ENCODE peak calls at places on chromosomes 4 and X, in six cellular contexts. B is kidney; W is activated B cell treated with CpG ODN at 0.5 μM for 24 hours; E is left lung; T is CD8-positive, alpha-beta T cell; J is breast epithelium. U is an unnamed sample.
A peak's percentile ranks its signal among the peaks of the same experiment; 100 is the strongest.

GRCh38 chrX:97200454-97200853 is 316.7 kb downstream of the RPA4 start:
- DNase-seq in B (no peak), W (no peak), E (no peak), T (no peak), J (no peak), U (no peak)

GRCh38 chr4:76696109-76696508 is 201.8 kb downstream of the SOWAHB start:
- DNase-seq in B (no peak), W (no peak), E (no peak), T (no peak), J (no peak), U (no peak)

GRCh38 chr4:8048856-8049686 is 109.4 kb upstream of the AFAP1 start:
- DNase-seq in B (no peak), W (no peak), E (no peak), T (no peak), J (no peak), U (no peak)

GRCh38 chr4:156595041-156595440 is 376.6 kb downstream of the PDGFC start:
- DNase-seq in B (no peak), W (no peak), E (no peak), T (no peak), J (no peak), U (no peak)

GRCh38 chr4:111943796-111944203 is 201.5 kb upstream of the FAM241A start:
- DNase-seq in B (peak; percentile 41), W (no peak), E (peak; percentile 33), T (no peak), J (no peak), U (no peak)

GRCh38 chr4:38924266-38924827 is 56.7 kb downstream of the FAM114A1 start:
- DNase-seq in B (no peak), W (no peak), E (no peak), T (no peak), J (no peak), U (no peak)

GRCh38 chr4:65241257-65241997 is 428.9 kb downstream of the EPHA5 start:
- DNase-seq in B (peak; percentile 29), W (no peak), E (no peak), T (no peak), J (no peak), U (no peak)

GRCh38 chr4:121253961-121254360 is 89.8 kb upstream of the TNIP3 start:
- DNase-seq in B (no peak), W (no peak), E (no peak), T (no peak), J (no peak), U (no peak)

GRCh38 chrX:19647731-19648588 is 132.7 kb upstream of the MAP3K15 start:
- DNase-seq in B (no peak), W (no peak), E (no peak), T (no peak), J (no peak), U (no peak)

GRCh38 chrX:129772796-129773431 is 6.8 kb upstream of the SASH3 start:
- DNase-seq in B (peak; percentile 80), W (peak; percentile 59), E (peak; percentile 89), T (peak; percentile 47), J (no peak), U (peak; percentile 97)

GRCh38 chr4:107721436-107722090 is 1.5 kb upstream of the PAPSS1 start:
- DNase-seq in B (peak; percentile 74), W (peak; percentile 48), E (no peak), T (peak; percentile 57), J (no peak), U (no peak)

GRCh38 chr4:94814237-94814636 is 56.5 kb downstream of the BMPR1B start:
- DNase-seq in B (no peak), W (no peak), E (no peak), T (no peak), J (no peak), U (no peak)

GRCh38 chrX:109537324-109537665 is 651 bp downstream of the NXT2 start:
- DNase-seq in B (no peak), W (no peak), E (peak; percentile 37), T (no peak), J (peak; percentile 46), U (no peak)

GRCh38 chr4:52869196-52869595 is 7.1 kb downstream of the RASL11B start:
- DNase-seq in B (peak; percentile 91), W (no peak), E (no peak), T (no peak), J (no peak), U (no peak)

GRCh38 chrX:14697453-14697852 is 168.1 kb downstream of the GLRA2 start:
- DNase-seq in B (no peak), W (no peak), E (no peak), T (no peak), J (no peak), U (no peak)

GRCh38 chr4:87003266-87003665 is 68.5 kb downstream of the AFF1 start:
- DNase-seq in B (no peak), W (no peak), E (no peak), T (no peak), J (no peak), U (no peak)

GRCh38 chrX:16966745-16967144 is 20.3 kb downstream of the REPS2 start:
- DNase-seq in B (no peak), W (no peak), E (no peak), T (no peak), J (no peak), U (no peak)

GRCh38 chr4:186845137-186845842 is 121.6 kb upstream of the FAT1 start:
- DNase-seq in B (peak; percentile 79), W (no peak), E (no peak), T (no peak), J (no peak), U (no peak)

GRCh38 chr4:99205104-99205979 is 13.7 kb downstream of the ADH6 start:
- DNase-seq in B (no peak), W (no peak), E (no peak), T (no peak), J (no peak), U (no peak)

GRCh38 chr4:87543835-87544461 is 14.8 kb upstream of the SPARCL1 start:
- DNase-seq in B (no peak), W (no peak), E (no peak), T (no peak), J (no peak), U (no peak)

GRCh38 chr4:23877758-23878229 is 12.1 kb downstream of the PPARGC1A start:
- DNase-seq in B (no peak), W (no peak), E (no peak), T (no peak), J (no peak), U (no peak)

GRCh38 chr4:48947731-48948130 is 38.3 kb upstream of the CWH43 start:
- DNase-seq in B (no peak), W (no peak), E (no peak), T (no peak), J (no peak), U (no peak)

GRCh38 chr4:154911097-154911496 is 130.0 kb downstream of the RBM46 start:
- DNase-seq in B (no peak), W (no peak), E (no peak), T (no peak), J (no peak), U (no peak)

GRCh38 chr4:140281828-140282227 is 91.6 kb upstream of the SCOC start:
- DNase-seq in B (no peak), W (no peak), E (no peak), T (no peak), J (no peak), U (no peak)

GRCh38 chrX:104250470-104250869 is 4.3 kb downstream of the ESX1 start:
- DNase-seq in B (no peak), W (no peak), E (no peak), T (no peak), J (no peak), U (no peak)

GRCh38 chrX:104255465-104255864 is 732 bp upstream of the ESX1 start:
- DNase-seq in B (no peak), W (no peak), E (no peak), T (no peak), J (no peak), U (no peak)

GRCh38 chrX:104254442-104255115 is at the start of gene ESX1:
- DNase-seq in B (no peak), W (no peak), E (no peak), T (no peak), J (no peak), U (no peak)

GRCh38 chrX:104253567-104254441 is 929 bp downstream of the ESX1 start:
- DNase-seq in B (peak; percentile 71), W (no peak), E (no peak), T (no peak), J (no peak), U (no peak)
- TF ChIP-seq CTCF in B (no peak), W (no peak), E (no peak), T (no peak), J (no peak), U (no peak)

GRCh38 chr4:2560167-2560566 is 23.7 kb downstream of the FAM193A start:
- DNase-seq in B (no peak), W (no peak), E (no peak), T (no peak), J (no peak), U (no peak)
- TF ChIP-seq CTCF in B (no peak), W (no peak), E (no peak), T (no peak), J (no peak), U (no peak)

GRCh38 chr4:165700855-165701254 is 172.2 kb upstream of the TLL1 start:
- DNase-seq in B (no peak), W (no peak), E (no peak), T (no peak), J (no peak), U (no peak)
- TF ChIP-seq CTCF in B (no peak), W (no peak), E (no peak), T (no peak), J (no peak), U (no peak)

GRCh38 chr4:128287871-128288688 is 467 bp upstream of the PGRMC2 start:
- DNase-seq in B (peak; percentile 100), W (peak; percentile 97), E (peak; percentile 99), T (peak; percentile 100), J (peak; percentile 99), U (peak; percentile 100)
- TF ChIP-seq CTCF in B (peak; percentile 9), W (no peak), E (peak; percentile 45), T (no peak), J (peak; percentile 35), U (no peak)

DNA sequence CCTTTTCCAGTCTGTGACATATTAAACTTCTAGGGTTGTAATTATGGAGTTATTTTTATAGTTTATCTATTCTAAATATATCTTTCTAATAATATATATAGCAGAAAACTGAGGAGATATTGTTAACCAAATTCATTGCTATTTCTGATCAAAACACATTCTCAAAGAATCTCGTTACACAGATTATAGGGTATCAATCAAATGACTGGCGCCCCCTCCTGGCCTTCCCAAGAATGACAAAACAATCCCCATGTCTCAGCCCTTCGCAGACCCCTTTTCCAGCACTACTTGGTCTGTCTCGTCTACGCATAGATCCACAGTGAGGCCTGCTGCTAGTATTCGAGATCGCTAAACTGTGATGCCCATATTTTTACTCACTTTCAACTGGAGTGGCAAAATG is 209.3 kb downstream of the GPC3 start:
- DNase-seq in B (no peak), W (no peak), E (no peak), T (peak; percentile 43), J (no peak), U (no peak)
- TF ChIP-seq CTCF in B (peak; percentile 29), W (no peak), E (peak; percentile 19), T (peak; percentile 51), J (no peak), U (peak; percentile 55)

DNA sequence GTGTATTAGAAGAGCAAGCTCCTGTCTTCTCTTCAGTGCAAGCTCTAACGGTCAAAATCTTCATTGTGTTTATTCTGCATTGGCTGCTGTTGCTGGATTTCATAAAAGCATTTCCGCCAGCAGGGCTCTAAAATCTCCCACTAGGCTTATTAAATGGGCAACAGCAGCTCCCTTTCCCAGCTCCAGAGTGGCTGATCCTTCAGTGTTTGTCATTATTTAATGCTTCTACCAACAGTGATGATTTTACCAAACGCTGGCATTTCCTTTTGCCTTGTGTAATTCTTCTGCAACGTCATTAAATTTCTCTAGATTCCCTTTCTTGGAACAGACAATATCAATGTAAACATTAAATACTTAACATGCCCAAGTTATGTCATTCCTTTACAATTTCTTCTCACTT is 20.1 kb downstream of the SLC7A11 start:
- DNase-seq in B (no peak), W (no peak), E (no peak), T (no peak), J (no peak), U (no peak)
- TF ChIP-seq CTCF in B (no peak), W (no peak), E (no peak), T (no peak), J (no peak), U (no peak)

U was measured in CD14-positive monocyte.